ENCODE peak calls at places on chromosomes 12 and 14, in six cellular contexts. B is Karpas-422, P is PC-3, S is colonic mucosa, J is EL, Z is AG10803. Y is an unnamed sample.

GRCh38 chr12:20444595-20445170 is 76.3 kb downstream of the PDE3A start:
- DNase-seq in B (no peak), J (peak), P (no peak), Z (no peak), S (no peak), Y (no peak)

GRCh38 chr14:95156153-95156764 is 1.1 kb downstream of the DICER1 start:
- DNase-seq in B (peak), Z (peak), J (peak), P (peak), S (peak), Y (peak)

GRCh38 chr12:23133471-23133870 is 508.5 kb downstream of the ETNK1 start:
- DNase-seq in B (no peak), J (no peak), P (no peak), Z (no peak), S (no peak), Y (no peak)

GRCh38 chr12:103043531-103044445 is 86.3 kb downstream of the ASCL1 start:
- DNase-seq in S (no peak), P (no peak), J (no peak), Z (no peak), B (no peak), Y (no peak)

GRCh38 chr12:130462558-130462924 is 124.9 kb downstream of the PIWIL1 start:
- DNase-seq in B (no peak), P (no peak), Z (no peak), S (no peak), J (no peak), Y (no peak)

GRCh38 chr12:53694746-53695145 is 18.9 kb upstream of the ATP5MC2 start:
- DNase-seq in P (no peak), B (no peak), Z (no peak), J (no peak), S (no peak), Y (no peak)

GRCh38 chr14:53900499-53900898 is 56.1 kb downstream of the BMP4 start:
- DNase-seq in Z (peak), S (peak), J (no peak), B (no peak), P (no peak), Y (no peak)

GRCh38 chr12:91272456-91273063 is 89.9 kb upstream of the DCN start:
- DNase-seq in S (no peak), P (no peak), B (no peak), J (no peak), Z (peak), Y (no peak)

GRCh38 chr12:90122716-90123115 is 414.1 kb upstream of the ATP2B1 start:
- DNase-seq in B (no peak), Z (no peak), P (no peak), S (no peak), J (no peak), Y (no peak)

GRCh38 chr12:124279846-124280360 is 15.0 kb upstream of the RFLNA start:
- DNase-seq in B (no peak), J (no peak), S (no peak), Z (peak), P (no peak), Y (no peak)

GRCh38 chr14:100864206-100864605 is 38.3 kb downstream of the MEG3 start:
- DNase-seq in P (no peak), Z (no peak), J (no peak), B (no peak), S (no peak), Y (no peak)

GRCh38 chr12:19186722-19187661 is 57.5 kb downstream of the PLEKHA5 start:
- DNase-seq in B (peak), P (peak), Z (peak), S (no peak), J (peak), Y (peak)

GRCh38 chr12:49098703-49099102 is 4.1 kb upstream of the DHH start:
- DNase-seq in B (no peak), J (no peak), S (no peak), P (no peak), Z (no peak), Y (no peak)